ENCODE peak calls at places on chromosomes 7 and 10, in six cellular contexts. G is epithelial cell of esophagus, W is pancreas, J is fibroblast of pulmonary artery, O is dorsolateral prefrontal cortex, C is HFF-Myc. E is an unnamed sample.

GRCh38 chr10:130809181-130809580 is 502.3 kb downstream of the TCERG1L start:
- DNase-seq in G (no peak), C (no peak), W (no peak), J (no peak), O (no peak), E (no peak)

GRCh38 chr7:20858913-20859312 is 72.2 kb upstream of the SP8 start:
- DNase-seq in W (no peak), C (no peak), O (no peak), J (no peak), G (no peak), E (no peak)

GRCh38 chr7:23410446-23411183 is 59.7 kb downstream of the IGF2BP3 start:
- DNase-seq in W (no peak), J (no peak), G (peak; percentile 39), C (no peak), O (no peak), E (no peak)

GRCh38 chr10:53357587-53357986 is 585.0 kb upstream of the MBL2 start:
- DNase-seq in J (no peak), O (no peak), G (peak; percentile 63), W (no peak), C (no peak), E (no peak)

GRCh38 chr7:45138433-45139267 is 18.9 kb upstream of the RAMP3 start:
- DNase-seq in G (peak; percentile 29), C (no peak), O (no peak), J (no peak), W (no peak), E (no peak)

GRCh38 chr7:27129729-27130539 is 623 bp downstream of the HOXA4 start:
- DNase-seq in W (no peak), J (no peak), G (no peak), O (no peak), C (no peak), E (no peak)

GRCh38 chr7:135715673-135716072 is 12.3 kb downstream of the SLC13A4 start:
- DNase-seq in J (no peak), O (no peak), G (no peak), W (no peak), C (no peak), E (no peak)

GRCh38 chr10:58896229-58896628 is 280.2 kb upstream of the PHYHIPL start:
- DNase-seq in O (no peak), G (peak; percentile 9), C (no peak), W (no peak), J (no peak), E (no peak)

GRCh38 chr10:101670635-101671034 is 24.3 kb downstream of the FBXW4 start:
- DNase-seq in W (no peak), O (no peak), C (no peak), J (no peak), G (no peak), E (no peak)

GRCh38 chr7:79598351-79598750 is 144.9 kb upstream of the MAGI2 start:
- DNase-seq in G (no peak), O (no peak), J (no peak), W (no peak), C (no peak), E (no peak)

GRCh38 chr7:8143151-8143874 is 118.7 kb downstream of the ICA1 start:
- DNase-seq in O (no peak), W (no peak), J (no peak), C (no peak), G (peak; percentile 14), E (no peak)

GRCh38 chr7:43511029-43511428 is 71.9 kb upstream of the STK17A start:
- DNase-seq in W (no peak), C (no peak), J (no peak), G (peak; percentile 14), O (no peak), E (no peak)

GRCh38 chr7:21371371-21371770 is 56.5 kb upstream of the SP4 start:
- DNase-seq in G (no peak), J (no peak), W (no peak), O (no peak), C (no peak), E (no peak)

GRCh38 chr7:75739796-75740672 is 1.3 kb upstream of the HIP1 start:
- DNase-seq in O (no peak), C (no peak), W (no peak), J (peak; percentile 67), G (no peak), E (no peak)

GRCh38 chr10:70836319-70836718 is 20.6 kb downstream of the SGPL1 start:
- DNase-seq in C (no peak), J (no peak), O (no peak), W (no peak), G (no peak), E (no peak)

GRCh38 chr10:122475581-122475980 is 14.2 kb downstream of the HTRA1 start:
- DNase-seq in C (no peak), J (no peak), G (peak; percentile 17), W (no peak), O (no peak), E (no peak)

GRCh38 chr7:45638916-45639315 is 64.7 kb downstream of the ADCY1 start:
- DNase-seq in O (no peak), C (no peak), G (no peak), W (peak; percentile 54), J (no peak), E (no peak)

GRCh38 chr10:108014902-108015177 is 850.3 kb upstream of the SORCS1 start:
- DNase-seq in O (no peak), W (no peak), J (no peak), G (peak; percentile 19), C (no peak), E (no peak)

GRCh38 chr10:78518224-78518623 is 484.6 kb downstream of the RPS24 start:
- DNase-seq in G (no peak), C (no peak), O (no peak), W (no peak), J (no peak), E (no peak)

GRCh38 chr7:151199196-151199874 is 11.0 kb downstream of the H2BK1 start:
- DNase-seq in O (no peak), C (no peak), J (no peak), W (no peak), G (no peak), E (no peak)

GRCh38 chr7:154985230-154985629 is 17.7 kb downstream of the PAXIP1 start:
- DNase-seq in O (no peak), C (no peak), G (no peak), W (no peak), J (no peak), E (no peak)

GRCh38 chr7:116426428-116427156 is 72.9 kb upstream of the CAV2 start:
- DNase-seq in C (peak; percentile 83), G (peak; percentile 89), J (peak; percentile 89), O (no peak), W (no peak), E (peak; percentile 29)

GRCh38 chr7:54788664-54789063 is 29.7 kb upstream of the SEC61G start:
- DNase-seq in O (no peak), W (no peak), C (peak; percentile 82), G (peak; percentile 93), J (peak; percentile 88), E (peak; percentile 80)

GRCh38 chr7:102284399-102284798 is 2.3 kb upstream of the SH2B2 start:
- DNase-seq in C (no peak), W (no peak), J (no peak), O (no peak), G (no peak), E (no peak)

GRCh38 chr7:102285541-102286236 is 979 bp upstream of the SH2B2 start:
- DNase-seq in C (no peak), O (no peak), W (no peak), G (no peak), J (no peak), E (no peak)

GRCh38 chr7:102283477-102284189 is 3.0 kb upstream of the SH2B2 start:
- DNase-seq in J (no peak), G (no peak), C (no peak), W (no peak), O (no peak), E (no peak)

GRCh38 chr7:102286237-102287081 is at the start of gene SH2B2:
- DNase-seq in O (no peak), W (peak; percentile 84), C (no peak), G (peak; percentile 54), J (peak; percentile 78), E (no peak)

GRCh38 chr7:102284891-102285540 is 1.7 kb upstream of the SH2B2 start:
- DNase-seq in O (no peak), W (no peak), J (no peak), G (no peak), C (no peak), E (no peak)
- TF ChIP-seq CTCF in O (no peak), W (no peak), J (no peak), G (no peak), C (no peak), E (no peak)

GRCh38 chr7:140922741-140923345 is 1.9 kb downstream of the BRAF start:
- DNase-seq in J (no peak), O (no peak), G (no peak), C (no peak), W (no peak), E (no peak)
- H3K4me3 ChIP-seq in J (peak overlapping the region; percentile 67), O (peak overlapping the region; percentile 88), G (no peak overlapping the region), C (peak overlapping the region; percentile 90), W (peak overlapping the region; percentile 93), E (peak overlapping the region; percentile 90)

GRCh38 chr7:67309764-67310548 is 313.3 kb downstream of the TYW1 start:
- DNase-seq in C (no peak), G (no peak), J (peak; percentile 3), W (no peak), O (no peak), E (no peak)
- TF ChIP-seq CTCF in C (no peak), G (no peak), J (no peak), W (no peak), O (no peak), E (no peak)

GRCh38 chr10:93756128-93756517 is 1.6 kb upstream of the LGI1 start:
- DNase-seq in J (no peak), W (no peak), O (no peak), C (no peak), G (no peak), E (no peak)

GRCh38 chr10:93758510-93758885 is 762 bp downstream of the LGI1 start:
- DNase-seq in C (no peak), G (no peak), O (no peak), J (no peak), W (no peak), E (no peak)

GRCh38 chr10:93757136-93757535 is 600 bp upstream of the LGI1 start:
- DNase-seq in G (no peak), W (no peak), C (no peak), O (no peak), J (no peak), E (no peak)

GRCh38 chr10:93758911-93759410 is 1.2 kb downstream of the LGI1 start:
- DNase-seq in W (no peak), G (no peak), J (no peak), C (no peak), O (no peak), E (no peak)

DNA sequence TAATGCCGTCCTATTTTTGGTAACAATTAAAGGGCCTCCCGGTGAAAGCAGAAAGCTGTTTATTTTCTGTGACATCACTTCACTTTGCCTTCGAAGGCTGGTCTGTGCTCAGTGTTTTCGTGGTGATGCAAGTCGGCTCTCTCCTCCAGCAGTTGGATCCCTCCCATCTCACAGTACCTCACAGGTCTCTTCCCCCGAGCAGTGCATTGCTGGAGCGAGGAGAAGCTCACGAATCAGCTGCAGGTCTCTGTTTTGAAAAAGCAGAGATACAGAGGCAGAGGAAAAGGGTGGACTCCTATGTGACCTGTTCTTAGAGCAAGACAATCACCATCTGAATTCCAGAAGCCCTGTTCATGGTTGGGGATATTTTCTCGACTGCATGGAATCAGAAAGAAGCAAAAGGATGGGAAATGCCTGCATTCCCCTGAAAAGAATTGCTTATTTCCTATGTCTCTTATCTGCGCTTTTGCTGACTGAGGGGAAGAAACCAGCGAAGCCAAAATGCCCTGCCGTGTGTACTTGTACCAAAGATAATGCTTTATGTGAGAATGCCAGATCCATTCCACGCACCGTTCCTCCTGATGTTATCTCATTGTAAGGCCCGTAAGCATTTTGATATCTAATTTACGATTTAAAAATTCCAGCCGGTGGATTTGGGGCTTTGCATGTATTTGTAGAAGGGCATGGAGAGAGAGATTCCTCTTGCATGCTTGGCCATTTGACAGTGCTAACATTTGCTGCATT is at the start of gene LGI1:
- DNase-seq in O (no peak), C (no peak), G (no peak), W (no peak), J (peak; percentile 22), E (no peak)
- H3K4me3 ChIP-seq in O (peak within 1 kb of the TSS; percentile 51), C (no peak within 1 kb of the TSS), G (no peak within 1 kb of the TSS), W (no peak within 1 kb of the TSS), J (no peak within 1 kb of the TSS), E (no peak within 1 kb of the TSS)